ENCODE peak calls at places on chromosomes 7 and 10, in seven cellular contexts. F is renal cortical epithelial cell, D is upper lobe of left lung, X is HL-60, M is NCI-H748 treated with DMSO at 0.1 percent for 48 hours, T is type B pancreatic cell, V is ureter. L is an unnamed sample.

GRCh38 chr7:13833872-13834271 is 155.6 kb downstream of the ETV1 start:
- DNase-seq in F (no peak), D (no peak), X (no peak), T (no peak), V (no peak), M (no peak), L (no peak)

GRCh38 chr10:69567920-69568319 is 5.3 kb downstream of the NEUROG3 start:
- DNase-seq in T (no peak), M (no peak), D (no peak), F (peak), X (no peak), V (no peak), L (no peak)

GRCh38 chr7:18590744-18591340 is 95.3 kb downstream of the HDAC9 start:
- DNase-seq in F (peak), M (no peak), V (no peak), T (no peak), D (no peak), X (no peak), L (no peak)

GRCh38 chr7:152025937-152026890 is 740 bp downstream of the GALNT11 start:
- DNase-seq in T (no peak), X (no peak), V (no peak), D (no peak), F (no peak), M (no peak), L (no peak)

GRCh38 chr10:70125918-70126590 is 6.6 kb downstream of the AIFM2 start:
- DNase-seq in D (no peak), M (no peak), V (no peak), T (no peak), X (peak), F (no peak), L (no peak)

GRCh38 chr7:39949980-39950472 is at the start of gene CDK13:
- DNase-seq in D (peak), M (peak), T (peak), X (peak), V (peak), F (peak), L (peak)

GRCh38 chr7:25389489-25390106 is 161.3 kb upstream of the NPVF start:
- DNase-seq in D (no peak), T (no peak), X (peak), M (peak), V (no peak), F (peak), L (no peak)

GRCh38 chr10:48973065-48973464 is 33.4 kb upstream of the LRRC18 start:
- DNase-seq in D (no peak), V (no peak), T (no peak), X (no peak), M (no peak), F (no peak), L (no peak)

GRCh38 chr7:74061840-74062539 is 21.6 kb upstream of the LIMK1 start:
- DNase-seq in F (peak), T (no peak), D (peak), V (peak), X (peak), M (peak), L (peak)

GRCh38 chr7:107394831-107395230 is 75.0 kb upstream of the GPR22 start:
- DNase-seq in T (no peak), X (no peak), V (no peak), F (no peak), D (no peak), M (no peak), L (no peak)

GRCh38 chr7:140051822-140052221 is 10.9 kb downstream of the PARP12 start:
- DNase-seq in X (no peak), F (no peak), V (no peak), M (no peak), D (no peak), T (no peak), L (no peak)

GRCh38 chr10:52951819-52952218 is 179.2 kb upstream of the MBL2 start:
- DNase-seq in M (peak), D (no peak), T (no peak), X (peak), F (peak), V (peak), L (no peak)

GRCh38 chr10:48399551-48399950 is 93.1 kb downstream of the MAPK8 start:
- DNase-seq in F (no peak), M (no peak), V (no peak), D (no peak), X (no peak), T (no peak), L (no peak)

GRCh38 chr7:103855671-103856070 is 133.8 kb downstream of the RELN start:
- DNase-seq in D (no peak), F (no peak), X (no peak), T (no peak), V (no peak), M (no peak), L (no peak)

GRCh38 chr7:74401137-74401859 is 52.4 kb upstream of the GTF2IRD1 start:
- DNase-seq in T (peak), X (peak), D (peak), V (peak), M (peak), F (peak), L (peak)

GRCh38 chr10:62637249-62638061 is 167.1 kb upstream of the ADO start:
- DNase-seq in X (peak), M (no peak), T (no peak), D (peak), V (no peak), F (peak), L (peak)

GRCh38 chr7:148332787-148333186 is 257.8 kb upstream of the C7orf33 start:
- DNase-seq in X (no peak), M (no peak), F (no peak), D (no peak), T (no peak), V (no peak), L (no peak)

GRCh38 chr10:98260752-98261151 is 7.2 kb downstream of the LOXL4 start:
- DNase-seq in X (no peak), V (no peak), F (no peak), T (peak), M (no peak), D (no peak), L (no peak)

GRCh38 chr10:68501691-68502090 is 25.6 kb downstream of the SLC25A16 start:
- DNase-seq in F (no peak), X (no peak), V (peak), T (no peak), M (no peak), D (no peak), L (no peak)

GRCh38 chr10:63700209-63700934 is 179.2 kb downstream of the REEP3 start:
- DNase-seq in V (no peak), F (peak), D (peak), M (no peak), X (no peak), T (no peak), L (no peak)

GRCh38 chr7:129989466-129989865 is 36.7 kb upstream of the UBE2H start:
- DNase-seq in F (peak), D (no peak), T (no peak), V (no peak), X (no peak), M (no peak), L (no peak)

GRCh38 chr7:6248581-6248980 is 23.8 kb downstream of the CYTH3 start:
- DNase-seq in T (no peak), V (no peak), M (no peak), F (peak), X (no peak), D (no peak), L (no peak)

GRCh38 chr7:20301311-20301939 is 29.3 kb upstream of the ITGB8 start:
- DNase-seq in M (no peak), T (no peak), F (no peak), V (no peak), X (no peak), D (no peak), L (no peak)

GRCh38 chr10:78408671-78409472 is 375.2 kb downstream of the RPS24 start:
- DNase-seq in X (no peak), D (peak), T (no peak), M (no peak), F (peak), V (peak), L (no peak)

GRCh38 chr10:17287151-17287550 is 59.1 kb downstream of the VIM start:
- DNase-seq in F (no peak), T (no peak), D (no peak), M (no peak), X (no peak), V (no peak), L (no peak)

GRCh38 chr10:51881213-51881612 is 181.8 kb upstream of the CSTF2T start:
- DNase-seq in F (no peak), T (no peak), V (no peak), M (no peak), D (no peak), X (no peak), L (no peak)

GRCh38 chr7:70646551-70647248 is 485.2 kb upstream of the GALNT17 start:
- DNase-seq in M (no peak), X (no peak), V (no peak), F (no peak), T (no peak), D (no peak), L (no peak)

L was measured in stimulated activated effector memory CD8-positive, alpha-beta T cell treated with anti-CD3 and anti-CD28 coated beads, Interleukin-12 subunit alpha, Interleukin-12 subunit beta, amount 100 ng/mL, for 72 hours.